ENCODE peak calls at places on chromosomes 12 and 14, in six cellular contexts. V is astrocyte of the spinal cord, M is uterus, D is lower leg skin, T is progenitor cell of endocrine pancreas, A is GM12865. Z is an unnamed sample.

GRCh38 chr14:96297000-96297399 is 41.0 kb downstream of the BDKRB1 start:
- DNase-seq in V (peak), M (no peak), D (no peak), T (no peak), A (no peak), Z (no peak)

GRCh38 chr14:75720828-75721227 is 59.8 kb downstream of the TTLL5 start:
- DNase-seq in V (peak), M (peak), D (peak), T (no peak), A (no peak), Z (no peak)

GRCh38 chr14:61498811-61499210 is 177.4 kb downstream of the PRKCH start:
- DNase-seq in V (no peak), M (no peak), D (no peak), T (no peak), A (no peak), Z (no peak)

GRCh38 chr12:27549801-27550652 is 26.0 kb downstream of the PPFIBP1 start:
- DNase-seq in V (peak), M (peak), D (peak), T (no peak), A (no peak), Z (peak)

GRCh38 chr12:115895247-115895646 is 382.2 kb downstream of the MED13L start:
- DNase-seq in V (no peak), M (no peak), D (no peak), T (no peak), A (no peak), Z (no peak)

GRCh38 chr12:124565656-124566180 is 1.7 kb downstream of the NCOR2 start:
- DNase-seq in V (no peak), M (no peak), D (no peak), T (no peak), A (no peak), Z (no peak)

GRCh38 chr12:131087991-131088700 is 134.4 kb downstream of the ADGRD1 start:
- DNase-seq in V (no peak), M (peak), D (no peak), T (peak), A (no peak), Z (peak)

GRCh38 chr12:115998789-115999478 is 278.6 kb downstream of the MED13L start:
- DNase-seq in V (no peak), M (no peak), D (no peak), T (no peak), A (no peak), Z (no peak)

GRCh38 chr12:108495054-108495453 is 20.0 kb upstream of the FICD start:
- DNase-seq in V (peak), M (no peak), D (no peak), T (no peak), A (peak), Z (no peak)

GRCh38 chr14:35301334-35302210 is 9.4 kb downstream of the PSMA6 start:
- DNase-seq in V (no peak), M (no peak), D (no peak), T (no peak), A (no peak), Z (no peak)

GRCh38 chr12:45050751-45051489 is at the start of gene DBX2:
- DNase-seq in V (peak), M (no peak), D (no peak), T (no peak), A (no peak), Z (no peak)

GRCh38 chr12:4505381-4505986 is 33.2 kb upstream of the RAD51AP1 start:
- DNase-seq in V (peak), M (no peak), D (no peak), T (no peak), A (no peak), Z (no peak)

GRCh38 chr14:64474698-64475097 is 9.4 kb downstream of the AKAP5 start:
- DNase-seq in V (no peak), M (no peak), D (no peak), T (no peak), A (no peak), Z (no peak)

GRCh38 chr14:83816755-83817154 is 1713.2 kb upstream of the FLRT2 start:
- DNase-seq in V (no peak), M (no peak), D (no peak), T (no peak), A (no peak), Z (no peak)

GRCh38 chr14:85529803-85530574 is at the start of gene FLRT2:
- DNase-seq in V (peak), M (peak), D (peak), T (peak), A (no peak), Z (no peak)

GRCh38 chr14:32934891-32935633 is 3.6 kb upstream of the NPAS3 start:
- DNase-seq in V (no peak), M (peak), D (no peak), T (no peak), A (no peak), Z (no peak)

GRCh38 chr14:64763801-64764511 is 59.7 kb downstream of the PLEKHG3 start:
- DNase-seq in V (peak), M (peak), D (no peak), T (no peak), A (no peak), Z (no peak)

GRCh38 chr14:22106700-22107697 is 433.4 kb upstream of the OR4E1 start:
- DNase-seq in V (no peak), M (no peak), D (no peak), T (no peak), A (no peak), Z (no peak)
- TF ChIP-seq CTCF in V (no peak), M (no peak), D (no peak), T (peak), A (no peak), Z (no peak)

GRCh38 chr14:36658091-36659009 is 3.3 kb upstream of the PAX9 start:
- DNase-seq in V (no peak), M (no peak), D (no peak), T (peak), A (no peak), Z (no peak)

GRCh38 chr14:36660736-36661505 is 739 bp upstream of the PAX9 start:
- DNase-seq in V (no peak), M (no peak), D (no peak), T (no peak), A (no peak), Z (no peak)

GRCh38 chr14:36661506-36662257 is at the start of gene PAX9:
- DNase-seq in V (peak), M (no peak), D (peak), T (peak), A (peak), Z (no peak)

GRCh38 chr14:36659010-36659821 is 2.4 kb upstream of the PAX9 start:
- DNase-seq in V (no peak), M (no peak), D (no peak), T (no peak), A (no peak), Z (no peak)

GRCh38 chr14:36659822-36660735 is 1.6 kb upstream of the PAX9 start:
- DNase-seq in V (no peak), M (no peak), D (no peak), T (no peak), A (no peak), Z (no peak)
- TF ChIP-seq CTCF in V (no peak), M (no peak), D (no peak), T (no peak), A (no peak), Z (no peak)

DNA sequence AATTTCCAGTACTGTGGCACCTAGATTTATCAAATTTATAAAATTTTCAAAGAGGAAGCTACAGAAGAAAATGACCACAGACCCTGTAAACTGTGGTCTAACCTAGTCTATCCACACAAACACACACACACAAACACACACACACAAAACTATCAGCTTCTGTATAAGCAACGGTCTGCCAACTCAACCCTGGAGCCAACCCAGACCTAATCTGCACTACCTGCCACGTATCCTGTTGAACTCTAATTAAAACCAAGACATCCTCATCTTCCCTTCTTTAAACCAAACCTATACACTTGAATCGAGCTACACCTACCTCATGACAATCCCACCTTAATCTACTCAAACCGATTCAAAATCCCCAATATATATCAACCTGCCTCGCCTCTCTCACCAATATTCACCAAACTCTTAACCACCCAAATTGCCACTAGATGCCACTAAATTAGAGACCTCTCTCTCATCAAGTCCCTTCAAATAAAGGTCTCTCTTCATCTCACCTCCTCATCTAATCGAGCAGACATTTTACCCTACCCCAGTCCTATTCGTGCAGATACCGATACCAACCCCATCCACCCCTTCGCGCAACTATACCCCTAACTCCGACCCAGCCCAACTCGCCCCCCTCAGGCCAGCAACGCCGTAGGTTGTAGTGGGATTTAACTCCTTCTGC is 807 bp downstream of the ACIN1 start:
- DNase-seq in V (no peak), M (no peak), D (no peak), T (no peak), A (peak), Z (no peak)
- TF ChIP-seq CTCF in V (peak), M (no peak), D (no peak), T (peak), A (peak), Z (no peak)

GRCh38 chr12:79421236-79421740 is 269.5 kb downstream of the PAWR start:
- DNase-seq in V (no peak), M (no peak), D (no peak), T (no peak), A (no peak), Z (no peak)

GRCh38 chr12:79424109-79424721 is 266.5 kb downstream of the PAWR start:
- DNase-seq in V (peak), M (no peak), D (no peak), T (no peak), A (no peak), Z (no peak)

GRCh38 chr12:79423560-79423959 is 267.2 kb downstream of the PAWR start:
- DNase-seq in V (no peak), M (no peak), D (no peak), T (no peak), A (no peak), Z (no peak)

GRCh38 chr12:79422060-79422812 is 268.5 kb downstream of the PAWR start:
- DNase-seq in V (peak), M (no peak), D (no peak), T (no peak), A (no peak), Z (no peak)

GRCh38 chr12:79420146-79420618 is 270.6 kb downstream of the PAWR start:
- DNase-seq in V (peak), M (no peak), D (no peak), T (no peak), A (peak), Z (no peak)
- TF ChIP-seq CTCF in V (peak), M (peak), D (no peak), T (peak), A (peak), Z (no peak)

DNA sequence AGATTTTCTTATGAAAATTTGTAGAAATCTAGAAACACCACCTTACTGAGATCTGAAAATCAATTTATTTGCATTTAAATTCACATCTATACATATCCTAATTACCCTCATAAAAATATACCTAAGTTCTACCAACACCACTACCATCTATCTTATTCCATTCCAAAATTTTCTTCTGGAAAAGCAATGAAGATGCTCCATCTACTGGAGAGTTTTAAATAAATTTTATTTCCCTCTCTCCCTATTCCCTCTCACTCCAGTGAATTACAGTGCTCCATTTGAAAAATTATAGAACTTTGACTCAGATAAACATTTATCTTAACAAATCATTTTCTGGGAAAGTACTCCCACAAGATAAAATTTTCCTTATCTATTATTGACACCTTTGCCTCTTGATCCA is 2.3 kb upstream of the C14orf39 start:
- DNase-seq in V (no peak), M (no peak), D (no peak), T (no peak), A (no peak), Z (no peak)
- TF ChIP-seq CTCF in V (no peak), M (no peak), D (no peak), T (peak), A (no peak), Z (no peak)

GRCh38 chr14:99407416-99407815 is 73.2 kb downstream of the SETD3 start:
- DNase-seq in V (no peak), M (no peak), D (no peak), T (no peak), A (no peak), Z (no peak)
- TF ChIP-seq CTCF in V (no peak), M (no peak), D (no peak), T (no peak), A (no peak), Z (no peak)

DNA sequence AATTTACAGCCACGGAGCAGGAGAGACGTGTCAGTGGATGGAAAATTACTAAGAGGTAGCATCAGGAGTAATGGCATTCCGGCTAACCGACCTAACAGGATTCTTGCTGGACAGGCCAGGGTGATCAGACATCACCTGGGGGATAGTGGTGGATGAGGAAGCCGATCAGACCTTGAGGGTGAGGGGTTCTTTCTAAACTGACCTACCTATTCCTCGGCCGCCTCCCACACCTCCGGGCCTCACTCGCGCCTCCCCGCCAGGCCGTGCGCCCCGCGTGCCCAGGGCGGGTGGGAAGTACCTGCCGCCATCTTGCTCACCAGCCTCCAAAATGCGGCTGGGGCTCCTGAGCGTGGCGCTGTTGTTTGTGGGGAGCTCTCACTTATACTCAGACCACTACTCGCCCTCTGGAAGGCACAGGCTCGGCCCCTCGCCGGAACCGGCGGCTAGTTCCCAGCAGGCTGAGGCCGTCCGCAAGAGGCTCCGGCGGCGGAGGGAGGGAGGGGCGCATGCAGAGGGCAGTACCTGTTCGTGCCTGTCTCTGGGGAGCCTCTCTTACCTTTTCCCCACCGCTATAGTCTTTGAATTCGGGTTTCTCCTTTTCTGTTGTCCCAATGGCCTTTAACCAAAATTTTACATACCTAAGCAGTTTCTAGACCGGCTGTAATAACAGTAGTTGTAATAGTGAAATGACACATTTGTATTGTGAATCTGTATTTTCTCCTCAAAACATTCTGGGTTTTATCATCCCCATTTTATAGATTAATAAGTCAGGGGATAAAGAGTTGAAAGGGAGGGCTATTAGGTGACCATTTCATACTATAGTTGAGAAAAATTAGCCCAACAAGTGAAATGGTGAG is at the start of gene TMPRSS12:
- DNase-seq in V (no peak), M (no peak), D (no peak), T (peak), A (no peak), Z (no peak)
- TF ChIP-seq CTCF in V (peak), M (no peak), D (no peak), T (no peak), A (no peak), Z (no peak)

GRCh38 chr14:71049435-71050147 is 142.3 kb downstream of the PCNX1 start:
- DNase-seq in V (no peak), M (no peak), D (no peak), T (no peak), A (no peak), Z (no peak)

GRCh38 chr14:71048393-71048792 is 141.1 kb downstream of the PCNX1 start:
- DNase-seq in V (no peak), M (no peak), D (no peak), T (no peak), A (no peak), Z (no peak)

GRCh38 chr14:71056168-71056567 is 148.9 kb downstream of the PCNX1 start:
- DNase-seq in V (no peak), M (no peak), D (no peak), T (no peak), A (no peak), Z (no peak)

GRCh38 chr14:71054706-71055105 is 147.4 kb downstream of the PCNX1 start:
- DNase-seq in V (no peak), M (no peak), D (no peak), T (no peak), A (no peak), Z (no peak)

GRCh38 chr14:71050227-71050823 is 143.1 kb downstream of the PCNX1 start:
- DNase-seq in V (peak), M (no peak), D (no peak), T (no peak), A (no peak), Z (no peak)
- TF ChIP-seq CTCF in V (peak), M (no peak), D (no peak), T (peak), A (peak), Z (peak)

GRCh38 chr12:70823182-70823976 is 97.2 kb downstream of the PTPRR start:
- DNase-seq in V (no peak), M (no peak), D (no peak), T (no peak), A (no peak), Z (no peak)
- TF ChIP-seq CTCF in V (no peak), M (peak), D (no peak), T (no peak), A (no peak), Z (no peak)

DNA sequence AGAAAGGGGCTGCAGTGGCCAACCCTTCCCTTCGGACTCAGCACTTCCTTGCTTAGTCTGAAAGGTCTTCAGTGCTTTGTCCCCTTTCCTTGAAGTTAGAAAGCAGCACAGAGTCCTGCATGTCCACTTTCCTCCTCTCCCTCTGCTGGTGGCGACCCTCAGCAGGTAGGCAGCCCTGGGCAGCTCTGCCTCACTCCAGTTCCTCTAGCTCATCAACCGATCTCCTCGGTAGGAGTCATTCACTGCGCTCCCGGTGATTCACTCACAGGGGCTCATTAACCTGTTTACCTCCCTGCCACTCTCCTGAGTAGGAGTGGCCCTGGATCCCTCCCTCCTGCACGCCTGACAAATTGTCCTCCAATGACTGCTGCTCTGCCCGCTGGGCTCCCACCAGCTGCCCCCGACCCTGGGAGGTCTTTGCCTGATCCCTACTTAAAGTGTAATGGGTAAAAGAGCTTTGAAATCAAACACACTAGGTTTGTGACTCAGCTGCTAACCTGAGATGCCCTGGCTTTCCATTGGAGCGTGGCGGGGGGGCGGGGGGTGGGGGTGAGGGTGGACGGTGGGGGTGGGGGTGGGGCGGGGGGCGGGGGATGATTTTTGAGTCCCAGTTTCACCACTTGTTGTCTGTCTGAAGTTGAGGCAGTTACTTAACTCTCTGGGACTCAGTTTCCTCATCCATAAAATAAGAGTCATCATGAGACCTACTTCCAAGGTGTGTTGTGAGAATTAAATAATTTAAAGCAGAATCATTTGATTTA is 4.2 kb downstream of the SCNN1A start:
- DNase-seq in V (peak), M (peak), D (no peak), T (peak), A (no peak), Z (no peak)
- TF ChIP-seq CTCF in V (peak), M (peak), D (no peak), T (peak), A (no peak), Z (no peak)